ENCODE peak calls at places on chromosomes 5 and 9, in six cellular contexts. C, X, V, R, P and M are unnamed samples.
A peak's percentile ranks its signal among the peaks of the same experiment; 100 is the strongest.

GRCh38 chr9:107888773-107889227 is 399.2 kb upstream of the KLF4 start:
- DNase-seq in R (no peak), X (no peak), V (no peak), C (no peak), P (no peak), M (no peak)

GRCh38 chr5:32852535-32852934 is 141.4 kb downstream of the NPR3 start:
- DNase-seq in V (no peak), X (no peak), R (no peak), C (no peak), P (peak; percentile 78), M (peak; percentile 23)

GRCh38 chr5:103487253-103487652 is 75.3 kb downstream of the NUDT12 start:
- DNase-seq in R (no peak), P (no peak), C (no peak), X (no peak), V (no peak), M (no peak)

GRCh38 chr5:119355636-119356383 is at the start of gene TNFAIP8:
- DNase-seq in P (peak; percentile 74), V (peak; percentile 61), R (peak; percentile 28), C (no peak), X (no peak), M (no peak)

GRCh38 chr9:38346811-38347735 is 45.4 kb upstream of the ALDH1B1 start:
- DNase-seq in X (no peak), C (no peak), V (no peak), R (no peak), P (peak; percentile 47), M (no peak)

GRCh38 chr5:122480146-122480545 is 168.1 kb downstream of the SNCAIP start:
- DNase-seq in R (no peak), P (no peak), V (no peak), X (no peak), C (no peak), M (no peak)

GRCh38 chr9:33676746-33677505 is 118.4 kb upstream of the PRSS3 start:
- DNase-seq in R (peak; percentile 33), V (no peak), C (no peak), P (peak; percentile 76), X (peak; percentile 55), M (peak; percentile 18)

GRCh38 chr9:113428062-113428600 is 17.6 kb downstream of the C9orf43 start:
- DNase-seq in X (no peak), R (no peak), P (no peak), C (no peak), V (no peak), M (no peak)

GRCh38 chr5:150740992-150741391 is 17.8 kb downstream of the DCTN4 start:
- DNase-seq in X (no peak), R (no peak), V (no peak), C (no peak), P (no peak), M (no peak)

GRCh38 chr5:73495772-73496346 is 2.4 kb upstream of the BTF3 start:
- DNase-seq in X (no peak), R (no peak), P (no peak), C (no peak), V (no peak), M (no peak)

GRCh38 chr5:117013280-117013877 is 438.8 kb upstream of the SEMA6A start:
- DNase-seq in X (no peak), P (no peak), C (no peak), V (no peak), R (no peak), M (no peak)

GRCh38 chr5:50445281-50445949 is 4.3 kb upstream of the EMB start:
- DNase-seq in V (no peak), C (peak; percentile 69), R (no peak), P (no peak), X (no peak), M (no peak)

GRCh38 chr5:146940295-146940694 is 61.7 kb upstream of the PPP2R2B start:
- DNase-seq in X (no peak), V (no peak), C (no peak), R (no peak), P (no peak), M (no peak)

GRCh38 chr5:31741496-31741895 is 102.6 kb downstream of the PDZD2 start:
- DNase-seq in P (no peak), X (no peak), V (no peak), R (no peak), C (no peak), M (no peak)

GRCh38 chr5:131523500-131524185 is 111.4 kb downstream of the RAPGEF6 start:
- DNase-seq in V (no peak), X (no peak), C (no peak), P (no peak), R (no peak), M (no peak)

GRCh38 chr5:160463775-160464465 is 42.3 kb downstream of the PTTG1 start:
- DNase-seq in X (no peak), V (no peak), R (no peak), P (no peak), C (no peak), M (no peak)

GRCh38 chr9:37302277-37302676 is 120.2 kb upstream of the GRHPR start:
- DNase-seq in P (no peak), C (peak; percentile 53), V (no peak), R (no peak), X (peak; percentile 15), M (no peak)

GRCh38 chr9:107007981-107008380 is 145.0 kb downstream of the ZNF462 start:
- DNase-seq in V (no peak), C (no peak), X (no peak), R (no peak), P (peak; percentile 18), M (no peak)

GRCh38 chr5:548256-548655 is 24.0 kb upstream of the SLC9A3 start:
- DNase-seq in V (no peak), R (no peak), X (no peak), C (no peak), P (no peak), M (peak; percentile 80)